ENCODE peak calls at places on chromosome 12, in seven cellular contexts. One of them, this sample, is unnamed.

GRCh38 chr12:109951136-109951535 is 45.0 kb downstream of the GIT2 start:
- DNase-seq in endothelial cell of umbilical vein: no peak
- DNase-seq in K562: no peak
- DNase-seq in HAP-1: no peak
- DNase-seq in Caco-2: no peak
- DNase-seq in lower lobe of right lung: no peak
- DNase-seq in SK-N-SH: no peak
- DNase-seq in this sample: no peak

GRCh38 chr12:102474438-102475064 is 5.8 kb downstream of the IGF1 start:
- DNase-seq in Caco-2: no peak
- DNase-seq in lower lobe of right lung: no peak
- DNase-seq in endothelial cell of umbilical vein: no peak
- DNase-seq in K562: peak; percentile 59
- DNase-seq in SK-N-SH: no peak
- DNase-seq in HAP-1: no peak
- DNase-seq in this sample: no peak

GRCh38 chr12:65606008-65606766 is 218.1 kb upstream of the HMGA2 start:
- DNase-seq in endothelial cell of umbilical vein: no peak
- DNase-seq in HAP-1: no peak
- DNase-seq in lower lobe of right lung: no peak
- DNase-seq in K562: peak; percentile 17
- DNase-seq in SK-N-SH: no peak
- DNase-seq in Caco-2: no peak
- DNase-seq in this sample: no peak

GRCh38 chr12:21941522-21942376 is 523 bp upstream of the ABCC9 start:
- DNase-seq in lower lobe of right lung: peak; percentile 65
- DNase-seq in Caco-2: peak; percentile 93
- DNase-seq in endothelial cell of umbilical vein: peak; percentile 20
- DNase-seq in K562: no peak
- DNase-seq in HAP-1: no peak
- DNase-seq in SK-N-SH: peak; percentile 33
- DNase-seq in this sample: no peak

GRCh38 chr12:119869720-119870119 is 7.4 kb downstream of the CIT start:
- DNase-seq in endothelial cell of umbilical vein: peak; percentile 52
- DNase-seq in SK-N-SH: no peak
- DNase-seq in lower lobe of right lung: no peak
- DNase-seq in K562: no peak
- DNase-seq in HAP-1: no peak
- DNase-seq in Caco-2: no peak
- DNase-seq in this sample: no peak

GRCh38 chr12:89663577-89664357 is 44.9 kb downstream of the ATP2B1 start:
- DNase-seq in lower lobe of right lung: no peak
- DNase-seq in SK-N-SH: peak; percentile 54
- DNase-seq in K562: peak; percentile 49
- DNase-seq in Caco-2: no peak
- DNase-seq in endothelial cell of umbilical vein: peak; percentile 14
- DNase-seq in HAP-1: no peak
- DNase-seq in this sample: no peak

GRCh38 chr12:68638721-68639395 is 28.2 kb downstream of the RAP1B start:
- DNase-seq in endothelial cell of umbilical vein: no peak
- DNase-seq in lower lobe of right lung: no peak
- DNase-seq in K562: no peak
- DNase-seq in Caco-2: no peak
- DNase-seq in HAP-1: no peak
- DNase-seq in SK-N-SH: no peak
- DNase-seq in this sample: no peak

GRCh38 chr12:52608826-52609630 is 7.8 kb upstream of the KRT72 start:
- DNase-seq in lower lobe of right lung: no peak
- DNase-seq in HAP-1: no peak
- DNase-seq in Caco-2: no peak
- DNase-seq in SK-N-SH: no peak
- DNase-seq in endothelial cell of umbilical vein: no peak
- DNase-seq in K562: no peak
- DNase-seq in this sample: no peak

GRCh38 chr12:108734200-108734906 is 3.0 kb upstream of the CORO1C start:
- DNase-seq in endothelial cell of umbilical vein: peak; percentile 73
- DNase-seq in lower lobe of right lung: no peak
- DNase-seq in Caco-2: peak; percentile 89
- DNase-seq in K562: no peak
- DNase-seq in SK-N-SH: no peak
- DNase-seq in HAP-1: peak; percentile 26
- DNase-seq in this sample: no peak

GRCh38 chr12:130768120-130768519 is 52.0 kb upstream of the RIMBP2 start:
- DNase-seq in K562: no peak
- DNase-seq in SK-N-SH: no peak
- DNase-seq in lower lobe of right lung: no peak
- DNase-seq in HAP-1: no peak
- DNase-seq in endothelial cell of umbilical vein: no peak
- DNase-seq in Caco-2: no peak
- DNase-seq in this sample: no peak

GRCh38 chr12:33546004-33546403 is 106.4 kb upstream of the SYT10 start:
- DNase-seq in K562: no peak
- DNase-seq in Caco-2: no peak
- DNase-seq in HAP-1: no peak
- DNase-seq in endothelial cell of umbilical vein: no peak
- DNase-seq in SK-N-SH: no peak
- DNase-seq in lower lobe of right lung: no peak
- DNase-seq in this sample: no peak

GRCh38 chr12:52221912-52222457 is 11.1 kb upstream of the KRT7 start:
- DNase-seq in K562: peak; percentile 56
- DNase-seq in SK-N-SH: no peak
- DNase-seq in lower lobe of right lung: no peak
- DNase-seq in HAP-1: peak; percentile 84
- DNase-seq in endothelial cell of umbilical vein: peak; percentile 44
- DNase-seq in Caco-2: peak; percentile 48
- DNase-seq in this sample: peak; percentile 66

GRCh38 chr12:25364529-25365339 is 114.0 kb upstream of the KRAS start:
- DNase-seq in HAP-1: peak; percentile 84
- DNase-seq in lower lobe of right lung: no peak
- DNase-seq in SK-N-SH: peak; percentile 73
- DNase-seq in K562: no peak
- DNase-seq in endothelial cell of umbilical vein: no peak
- DNase-seq in Caco-2: no peak
- DNase-seq in this sample: no peak
- H3K4me1 ChIP-seq in HAP-1: peaks cover 21% of the 10 kb centered on the region
- H3K4me1 ChIP-seq in lower lobe of right lung: no peaks in the 10 kb centered on the region
- H3K4me1 ChIP-seq in SK-N-SH: no peaks in the 10 kb centered on the region
- H3K4me1 ChIP-seq in K562: no peaks in the 10 kb centered on the region
- H3K4me1 ChIP-seq in endothelial cell of umbilical vein: no peaks in the 10 kb centered on the region
- H3K4me1 ChIP-seq in Caco-2: peaks cover 14% of the 10 kb centered on the region
- H3K4me1 ChIP-seq in this sample: no peaks in the 10 kb centered on the region

GRCh38 chr12:47740536-47741339 is 15.4 kb upstream of the ENDOU start:
- DNase-seq in lower lobe of right lung: no peak
- DNase-seq in K562: no peak
- DNase-seq in endothelial cell of umbilical vein: no peak
- DNase-seq in HAP-1: no peak
- DNase-seq in Caco-2: no peak
- DNase-seq in SK-N-SH: peak; percentile 31
- DNase-seq in this sample: no peak
- H3K4me1 ChIP-seq in lower lobe of right lung: peaks cover 54% of the 10 kb centered on the region
- H3K4me1 ChIP-seq in K562: peaks cover 38% of the 10 kb centered on the region
- H3K4me1 ChIP-seq in endothelial cell of umbilical vein: peaks cover 14% of the 10 kb centered on the region
- H3K4me1 ChIP-seq in HAP-1: no peaks in the 10 kb centered on the region
- H3K4me1 ChIP-seq in Caco-2: peaks cover 5% of the 10 kb centered on the region
- H3K4me1 ChIP-seq in SK-N-SH: peaks cover 20% of the 10 kb centered on the region
- H3K4me1 ChIP-seq in this sample: no peaks in the 10 kb centered on the region

GRCh38 chr12:106139422-106140141 is 828 bp upstream of the NUAK1 start:
- DNase-seq in Caco-2: peak; percentile 73
- DNase-seq in lower lobe of right lung: peak; percentile 76
- DNase-seq in endothelial cell of umbilical vein: peak; percentile 79
- DNase-seq in K562: no peak
- DNase-seq in HAP-1: peak; percentile 82
- DNase-seq in SK-N-SH: no peak
- DNase-seq in this sample: peak; percentile 75
- H3K4me1 ChIP-seq in Caco-2: peaks cover 9% of the 10 kb centered on the region
- H3K4me1 ChIP-seq in lower lobe of right lung: peaks cover 25% of the 10 kb centered on the region
- H3K4me1 ChIP-seq in endothelial cell of umbilical vein: peaks cover 42% of the 10 kb centered on the region
- H3K4me1 ChIP-seq in K562: no peaks in the 10 kb centered on the region
- H3K4me1 ChIP-seq in HAP-1: peaks cover 29% of the 10 kb centered on the region
- H3K4me1 ChIP-seq in SK-N-SH: peaks cover 3% of the 10 kb centered on the region
- H3K4me1 ChIP-seq in this sample: peaks cover 6% of the 10 kb centered on the region

DNA sequence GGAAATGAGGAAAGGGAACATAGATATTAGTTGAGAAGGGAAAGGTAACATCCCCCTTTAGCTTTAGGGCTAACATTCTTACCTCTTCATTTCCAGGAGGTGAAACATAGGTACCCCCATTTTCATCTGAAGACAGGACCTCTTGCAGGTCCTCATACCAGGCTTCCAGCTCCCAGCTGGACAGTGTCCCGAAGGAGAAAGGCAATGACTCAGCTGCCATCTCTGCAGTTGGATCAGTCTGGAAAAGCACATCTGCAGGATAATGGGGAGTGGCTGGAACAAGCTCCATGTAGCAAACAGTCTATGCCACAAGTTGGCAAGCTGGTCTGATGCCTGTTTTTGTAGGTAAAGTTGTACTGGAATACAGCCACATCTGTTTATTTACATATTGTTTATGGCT is 3.1 kb downstream of the DDIT3 start:
- DNase-seq in lower lobe of right lung: no peak
- DNase-seq in SK-N-SH: no peak
- DNase-seq in Caco-2: no peak
- DNase-seq in K562: no peak
- DNase-seq in HAP-1: no peak
- DNase-seq in endothelial cell of umbilical vein: peak; percentile 34
- DNase-seq in this sample: no peak
- H3K4me1 ChIP-seq in lower lobe of right lung: peaks cover 41% of the 10 kb centered on the region
- H3K4me1 ChIP-seq in SK-N-SH: peaks cover 35% of the 10 kb centered on the region
- H3K4me1 ChIP-seq in Caco-2: peaks cover 20% of the 10 kb centered on the region
- H3K4me1 ChIP-seq in K562: peaks cover 32% of the 10 kb centered on the region
- H3K4me1 ChIP-seq in HAP-1: peaks cover 18% of the 10 kb centered on the region
- H3K4me1 ChIP-seq in endothelial cell of umbilical vein: peaks cover 33% of the 10 kb centered on the region
- H3K4me1 ChIP-seq in this sample: peaks cover 5% of the 10 kb centered on the region

DNA sequence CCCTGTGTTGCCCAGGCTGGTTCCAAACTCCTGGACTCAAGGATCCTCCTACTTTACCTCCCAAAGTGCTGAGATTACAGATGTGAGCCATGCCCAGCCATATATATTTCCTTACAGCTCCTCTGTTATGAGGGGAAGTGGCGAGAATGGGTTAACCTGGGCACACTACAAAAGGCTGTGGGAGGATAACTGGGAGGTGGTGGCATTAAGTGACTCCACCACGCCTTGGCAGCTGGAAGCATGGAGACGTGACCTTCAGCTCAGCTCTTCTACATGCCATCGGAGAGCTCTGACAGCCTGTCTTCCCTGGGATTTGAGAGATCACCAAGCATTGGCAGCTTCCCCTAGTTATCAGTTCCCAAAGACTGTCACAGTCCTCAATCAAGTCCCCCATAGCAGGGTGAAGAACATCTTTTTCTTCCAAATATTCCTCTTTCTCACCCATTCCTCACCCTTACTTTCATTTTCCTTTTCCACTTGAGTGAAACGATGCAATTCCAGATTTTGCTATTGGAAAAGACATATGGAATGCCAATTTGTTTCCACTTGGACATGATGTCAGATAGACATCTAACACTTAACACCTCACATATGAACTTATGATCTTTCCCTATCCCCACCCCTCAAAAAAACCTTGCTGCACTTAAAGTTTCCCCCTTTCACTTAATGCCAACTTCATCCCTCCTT is 48.5 kb downstream of the PHLDA1 start:
- DNase-seq in lower lobe of right lung: no peak
- DNase-seq in K562: no peak
- DNase-seq in HAP-1: no peak
- DNase-seq in Caco-2: no peak
- DNase-seq in endothelial cell of umbilical vein: no peak
- DNase-seq in SK-N-SH: no peak
- DNase-seq in this sample: no peak
- H3K4me1 ChIP-seq in lower lobe of right lung: peaks cover 62% of the 10 kb centered on the region
- H3K4me1 ChIP-seq in K562: peaks cover 9% of the 10 kb centered on the region
- H3K4me1 ChIP-seq in HAP-1: no peaks in the 10 kb centered on the region
- H3K4me1 ChIP-seq in Caco-2: peaks cover 81% of the 10 kb centered on the region
- H3K4me1 ChIP-seq in endothelial cell of umbilical vein: peaks cover 33% of the 10 kb centered on the region
- H3K4me1 ChIP-seq in SK-N-SH: peaks cover 21% of the 10 kb centered on the region
- H3K4me1 ChIP-seq in this sample: peaks cover 3% of the 10 kb centered on the region